ENCODE peak calls at places on chromosomes 11 and 22, in seven cellular contexts. U, S, Z, P, E, Y and Q are unnamed samples.

GRCh38 chr11:33869511-33870422 is 22.1 kb downstream of the LMO2 start:
- DNase-seq in S (peak; percentile 3), E (peak; percentile 21), Z (peak; percentile 50), Y (peak; percentile 60), P (peak; percentile 33), U (peak; percentile 74), Q (peak; percentile 33)

GRCh38 chr22:29799217-29799680 is 32.1 kb downstream of the UQCR10 start:
- DNase-seq in Z (peak; percentile 97), Y (peak; percentile 86), E (peak; percentile 92), P (no peak), S (no peak), U (no peak), Q (peak; percentile 95)

GRCh38 chr22:41116342-41116741 is 23.9 kb downstream of the EP300 start:
- DNase-seq in Z (no peak), Y (no peak), P (no peak), E (no peak), U (no peak), S (no peak), Q (no peak)

GRCh38 chr11:70202898-70203748 is at the start of gene FADD:
- DNase-seq in P (peak; percentile 74), E (peak; percentile 99), S (peak; percentile 91), Z (peak; percentile 93), U (peak; percentile 91), Y (peak; percentile 95), Q (peak; percentile 95)

GRCh38 chr22:49046000-49046545 is 781.6 kb downstream of the BRD1 start:
- DNase-seq in U (no peak), P (no peak), Z (no peak), E (no peak), Y (no peak), S (no peak), Q (no peak)

GRCh38 chr22:37183432-37184379 is 4.3 kb downstream of the C1QTNF6 start:
- DNase-seq in P (no peak), Z (no peak), U (peak; percentile 14), E (no peak), Y (peak; percentile 53), S (no peak), Q (no peak)

GRCh38 chr11:95152878-95153856 is 63.5 kb downstream of the ENDOD1 start:
- DNase-seq in U (no peak), S (peak; percentile 27), P (no peak), Z (no peak), E (no peak), Y (no peak), Q (no peak)

GRCh38 chr11:117535201-117535869 is 207.7 kb downstream of the CEP164 start:
- DNase-seq in E (no peak), Y (peak; percentile 63), U (no peak), P (no peak), Z (no peak), S (no peak), Q (no peak)

GRCh38 chr11:72951193-72951592 is 137.0 kb downstream of the ATG16L2 start:
- DNase-seq in P (no peak), E (peak; percentile 14), Z (peak; percentile 78), Y (no peak), U (no peak), S (no peak), Q (peak; percentile 84)

GRCh38 chr22:24358105-24358836 is 69.1 kb upstream of the ADORA2A start:
- DNase-seq in P (no peak), E (no peak), Y (no peak), U (no peak), Z (no peak), S (no peak), Q (no peak)

GRCh38 chr11:111601979-111602864 is at the start of gene SIK2:
- DNase-seq in U (peak; percentile 97), Y (peak; percentile 94), S (peak; percentile 92), P (peak; percentile 90), Z (peak; percentile 98), E (peak; percentile 98), Q (peak; percentile 92)

GRCh38 chr22:22061085-22062077 is 78.8 kb upstream of the TOP3B start:
- DNase-seq in E (peak; percentile 29), Z (peak; percentile 83), S (no peak), U (no peak), Y (no peak), P (no peak), Q (peak; percentile 69)

GRCh38 chr22:39360674-39361413 is 11.1 kb downstream of the SYNGR1 start:
- DNase-seq in S (no peak), Z (no peak), P (no peak), U (no peak), E (no peak), Y (no peak), Q (peak; percentile 41)

GRCh38 chr11:15852179-15852578 is 504.2 kb downstream of the SOX6 start:
- DNase-seq in Y (no peak), E (peak; percentile 4), P (no peak), U (peak; percentile 40), Z (no peak), S (no peak), Q (peak; percentile 43)

GRCh38 chr22:37742374-37743092 is 45.7 kb downstream of the TRIOBP start:
- DNase-seq in U (no peak), Y (no peak), E (peak; percentile 92), Z (peak; percentile 84), S (no peak), P (no peak), Q (peak; percentile 95)

GRCh38 chr22:18066181-18066859 is 11.5 kb upstream of the PEX26 start:
- DNase-seq in P (no peak), Z (no peak), U (no peak), S (no peak), Y (no peak), E (no peak), Q (no peak)

DNA sequence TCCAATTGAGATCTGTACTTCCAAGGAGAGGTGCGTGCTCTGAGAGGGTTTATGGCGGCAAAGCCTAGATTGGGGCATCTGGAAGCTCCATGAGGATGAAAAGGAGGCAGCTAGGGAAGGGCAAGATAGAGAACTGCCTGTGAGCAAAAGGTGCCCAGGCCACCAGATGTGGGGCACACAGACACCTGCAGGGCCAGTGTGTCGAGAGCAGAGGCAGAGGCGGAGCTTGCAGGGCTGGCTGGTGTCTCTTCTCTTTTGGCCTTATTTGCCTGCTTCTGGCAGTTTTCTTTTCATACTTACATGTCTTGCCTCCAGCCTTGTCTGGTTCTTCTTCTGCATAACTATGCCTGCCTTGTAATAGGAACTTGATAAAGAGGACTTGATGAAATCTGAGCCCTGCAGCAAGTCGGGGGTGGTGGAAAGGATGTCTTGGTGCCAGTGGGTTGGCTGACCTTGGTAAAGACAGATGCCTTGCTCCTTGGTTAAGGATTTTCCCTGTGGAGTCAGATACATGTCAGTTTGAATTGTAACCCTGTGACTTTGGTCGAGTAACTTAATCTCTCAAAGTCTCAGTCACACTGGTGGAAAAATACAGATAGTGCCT is 680.3 kb downstream of the NTM start:
- DNase-seq in S (no peak), U (no peak), P (no peak), Y (no peak), Z (no peak), E (no peak), Q (no peak)
- TF ChIP-seq CTCF in S (no peak), U (no peak), P (no peak), Y (no peak), Z (no peak), E (no peak), Q (no peak)

GRCh38 chr22:45503816-45504702 is 1.4 kb downstream of the FBLN1 start:
- DNase-seq in E (no peak), Z (peak; percentile 54), P (peak; percentile 74), S (no peak), Y (no peak), U (peak; percentile 72), Q (peak; percentile 57)

GRCh38 chr22:45499746-45500145 is 2.9 kb upstream of the FBLN1 start:
- DNase-seq in U (no peak), E (no peak), S (no peak), Z (no peak), Y (no peak), P (no peak), Q (peak; percentile 48)

GRCh38 chr22:45503071-45503815 is 560 bp downstream of the FBLN1 start:
- DNase-seq in P (no peak), U (peak; percentile 35), Z (no peak), E (no peak), Y (no peak), S (no peak), Q (peak; percentile 50)

GRCh38 chr22:45504703-45505341 is 2.1 kb downstream of the FBLN1 start:
- DNase-seq in Y (no peak), P (peak; percentile 26), Z (peak; percentile 80), U (peak; percentile 70), E (no peak), S (no peak), Q (peak; percentile 39)

DNA sequence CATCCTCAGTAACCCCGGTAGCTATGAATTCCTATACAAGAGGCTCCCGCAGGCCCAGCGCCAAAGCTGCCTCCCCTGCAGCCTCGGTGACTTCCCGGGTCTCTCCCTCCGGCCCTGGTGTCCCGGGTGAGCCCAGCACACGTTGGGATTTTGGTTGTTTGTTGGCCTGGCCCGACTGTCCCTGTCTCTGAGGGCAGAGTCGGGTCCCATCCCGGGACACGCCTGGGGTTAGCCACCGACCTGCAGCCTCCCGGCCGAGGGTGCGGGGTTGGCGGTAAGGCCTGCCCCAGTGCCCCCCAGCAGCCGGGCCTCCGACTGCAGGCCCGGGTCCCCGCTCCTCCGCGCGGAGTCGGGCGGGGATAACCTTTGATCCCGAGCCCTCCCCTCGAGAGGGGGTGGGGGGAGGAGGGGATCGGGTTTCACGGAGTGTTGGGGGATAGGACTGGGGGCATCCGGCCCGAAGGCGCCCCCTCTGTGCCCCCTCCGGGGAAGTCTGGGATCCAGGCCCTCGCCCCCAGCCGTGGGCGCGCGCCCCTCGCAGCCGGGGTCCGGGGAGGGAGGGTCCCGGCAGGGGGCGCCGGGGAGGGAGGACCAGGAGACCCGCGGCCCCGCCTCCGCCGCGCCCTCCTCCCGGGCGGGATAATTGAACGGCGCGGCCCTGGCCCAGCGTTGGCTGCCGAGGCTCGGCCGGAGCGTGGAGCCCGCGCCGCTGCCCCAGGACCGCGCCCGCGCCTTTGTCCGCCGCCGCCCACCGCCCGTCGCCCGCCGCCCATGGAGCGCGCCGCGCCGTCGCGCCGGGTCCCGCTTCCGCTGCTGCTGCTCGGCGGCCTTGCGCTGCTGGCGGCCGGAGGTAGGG is at the start of gene FBLN1:
- DNase-seq in Z (peak; percentile 46), Y (no peak), P (peak; percentile 70), S (no peak), E (peak; percentile 34), U (peak; percentile 85), Q (peak; percentile 52)
- TF ChIP-seq CTCF in Z (no peak), Y (no peak), P (peak; percentile 44), S (no peak), E (peak; percentile 29), U (peak; percentile 64), Q (peak; percentile 36)

GRCh38 chr11:12075822-12076821 is 34.3 kb upstream of the MICAL2 start:
- DNase-seq in U (no peak), Y (no peak), S (no peak), P (no peak), E (peak; percentile 52), Z (peak; percentile 96), Q (peak; percentile 86)
- TF ChIP-seq CTCF in U (no peak), Y (no peak), S (no peak), P (no peak), E (no peak), Z (no peak), Q (no peak)

DNA sequence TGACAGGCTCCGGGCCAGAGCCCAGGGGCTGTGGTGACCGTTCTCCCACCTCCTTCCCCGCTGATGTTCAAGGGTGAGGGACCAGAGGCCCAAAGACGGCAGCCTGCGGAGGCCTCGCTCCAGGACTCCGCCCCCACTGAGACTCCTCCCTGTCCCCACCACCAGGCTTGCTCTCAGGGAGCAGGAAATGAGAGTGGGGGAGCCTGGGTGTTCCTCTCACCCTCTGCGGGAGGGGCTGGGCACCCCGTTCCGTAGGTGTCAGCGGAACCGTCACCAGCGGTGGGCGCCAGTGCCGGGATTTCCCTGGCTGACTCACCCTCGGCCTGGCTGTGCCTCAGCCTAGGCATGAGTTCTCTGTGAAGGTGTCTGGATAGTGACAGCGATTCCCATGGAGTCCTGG is 15.7 kb downstream of the DAGLA start:
- DNase-seq in E (peak; percentile 93), S (peak; percentile 91), Y (peak; percentile 89), P (no peak), Z (peak; percentile 65), U (no peak), Q (peak; percentile 90)
- TF ChIP-seq CTCF in E (peak; percentile 43), S (peak; percentile 33), Y (no peak), P (no peak), Z (no peak), U (no peak), Q (no peak)